ENCODE peak calls at places on chromosomes 7 and 10, in five cellular contexts. R is endodermal cell, H is PC-9, J is left ventricle myocardium inferior, D is LNCaP clone FGC. A is an unnamed sample.

GRCh38 chr10:14409247-14409646 is 78.5 kb upstream of the FRMD4A start:
- DNase-seq in R (no peak), H (no peak), J (no peak), D (no peak), A (no peak)

GRCh38 chr10:70513848-70514309 is 35.3 kb downstream of the PALD1 start:
- DNase-seq in R (peak), H (no peak), J (no peak), D (no peak), A (no peak)

GRCh38 chr7:44557485-44557884 is 16.2 kb downstream of the DDX56 start:
- DNase-seq in R (no peak), H (no peak), J (no peak), D (no peak), A (no peak)

GRCh38 chr10:92810934-92811532 is 37.3 kb upstream of the EXOC6 start:
- DNase-seq in R (no peak), H (no peak), J (no peak), D (no peak), A (peak)

GRCh38 chr10:23088609-23089008 is 6.8 kb upstream of the MSRB2 start:
- DNase-seq in R (no peak), H (no peak), J (no peak), D (no peak), A (no peak)

GRCh38 chr10:110443239-110444008 is 54.3 kb upstream of the DUSP5 start:
- DNase-seq in R (peak), H (no peak), J (no peak), D (no peak), A (no peak)

GRCh38 chr7:51273360-51273759 is 43.2 kb downstream of the COBL start:
- DNase-seq in R (no peak), H (no peak), J (no peak), D (no peak), A (no peak)

GRCh38 chr10:129522041-129522585 is 55.1 kb downstream of the MGMT start:
- DNase-seq in R (peak), H (peak), J (no peak), D (no peak), A (no peak)

GRCh38 chr10:48587101-48587500 is 17.8 kb downstream of the ARHGAP22 start:
- DNase-seq in R (peak), H (no peak), J (no peak), D (no peak), A (no peak)

GRCh38 chr10:86290933-86291615 is 75.5 kb downstream of the GRID1 start:
- DNase-seq in R (peak), H (no peak), J (no peak), D (no peak), A (no peak)

GRCh38 chr7:47153571-47153970 is 428.3 kb downstream of the TNS3 start:
- DNase-seq in R (peak), H (peak), J (no peak), D (peak), A (no peak)

GRCh38 chr7:97868314-97868713 is 3.9 kb downstream of the ASNS start:
- DNase-seq in R (no peak), H (no peak), J (no peak), D (no peak), A (no peak)

GRCh38 chr7:14419554-14419953 is 430.1 kb upstream of the ETV1 start:
- DNase-seq in R (no peak), H (no peak), J (no peak), D (no peak), A (no peak)
- H3K4me3 ChIP-seq in R (no peak), H (no peak), J (no peak), D (no peak), A (no peak)

GRCh38 chr7:92838934-92839333 is 2.6 kb upstream of the CDK6 start:
- DNase-seq in R (no peak), H (no peak), J (no peak), D (no peak), A (no peak)

GRCh38 chr7:92836489-92837213 is at the start of gene CDK6:
- DNase-seq in R (peak), H (peak), J (peak), D (no peak), A (peak)

GRCh38 chr7:92835140-92835850 is 1.1 kb downstream of the CDK6 start:
- DNase-seq in R (peak), H (peak), J (peak), D (no peak), A (peak)

GRCh38 chr7:92835851-92836488 is 403 bp downstream of the CDK6 start:
- DNase-seq in R (no peak), H (peak), J (peak), D (no peak), A (peak)

DNA sequence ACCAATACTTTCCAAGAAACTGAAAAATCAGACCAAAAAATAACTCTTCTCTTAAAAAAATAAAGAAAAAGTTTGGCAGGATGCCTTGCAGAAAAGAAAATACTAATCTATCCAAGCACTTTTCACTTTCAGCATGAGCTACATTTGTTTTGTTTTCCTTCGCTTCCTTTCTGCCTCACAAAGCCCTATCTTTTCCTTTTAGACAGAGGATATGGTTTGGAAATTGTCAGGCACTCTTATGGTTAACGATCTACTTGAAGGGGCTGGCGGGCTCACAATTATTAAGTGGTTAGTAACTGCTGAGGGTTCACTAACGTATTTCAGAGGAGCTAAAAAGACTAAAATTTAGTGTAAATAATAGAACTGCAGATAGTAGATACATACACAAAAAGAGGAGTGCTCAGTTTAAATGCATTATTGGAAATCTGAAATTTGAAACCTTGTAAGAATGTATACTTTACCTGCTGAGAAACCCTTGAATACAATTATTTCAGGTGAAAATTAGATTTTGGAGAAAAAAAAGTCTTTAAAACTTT is 909 bp upstream of the CDK6 start:
- DNase-seq in R (no peak), H (no peak), J (no peak), D (no peak), A (no peak)
- H3K4me3 ChIP-seq in R (peak), H (peak), J (peak), D (no peak), A (peak)

DNA sequence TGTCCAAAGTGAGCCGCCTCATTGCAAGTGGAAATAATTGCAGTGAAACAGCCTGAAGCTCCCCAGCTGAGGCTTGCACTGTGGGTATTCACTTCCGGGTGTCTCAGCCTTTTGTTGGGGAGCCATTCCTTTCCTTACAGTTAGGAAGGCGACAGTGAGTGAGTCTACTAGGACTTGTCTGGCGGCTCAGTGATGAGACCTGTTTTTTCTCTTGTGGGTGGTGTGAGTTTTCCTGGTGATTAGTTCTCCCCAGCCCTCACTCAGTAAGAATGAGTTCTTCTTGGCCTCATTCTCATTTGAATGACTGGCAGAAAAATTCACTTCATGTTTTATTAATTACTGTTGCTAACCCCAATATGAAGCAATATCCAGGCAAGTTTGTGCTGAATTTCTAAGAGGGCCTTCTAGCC is 2.6 kb downstream of the PGAM1 start:
- DNase-seq in R (no peak), H (no peak), J (no peak), D (no peak), A (no peak)
- H3K4me3 ChIP-seq in R (peak), H (peak), J (peak), D (peak), A (peak)

DNA sequence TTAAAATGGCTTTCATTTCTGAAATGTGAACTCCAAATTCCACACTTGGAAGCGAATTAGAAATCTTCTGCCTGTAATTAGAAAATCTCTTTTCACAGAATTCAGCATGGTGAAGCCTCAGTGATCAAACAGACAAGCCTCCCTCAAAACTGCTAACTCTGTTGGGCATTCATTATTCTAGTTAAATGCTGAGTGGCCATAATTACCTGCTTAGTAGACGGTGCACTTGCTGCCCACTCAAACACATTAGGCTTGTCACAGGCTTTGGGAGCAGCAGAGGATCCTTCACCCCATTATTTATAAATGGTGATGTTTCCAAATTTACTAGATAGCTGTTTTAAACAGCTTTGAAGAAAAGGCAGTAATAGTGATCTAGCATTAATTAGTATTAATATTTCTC is 177.2 kb upstream of the PCLO start:
- DNase-seq in R (no peak), H (no peak), J (no peak), D (no peak), A (no peak)
- H3K4me3 ChIP-seq in R (no peak), H (no peak), J (no peak), D (no peak), A (no peak)

GRCh38 chr10:30773501-30773900 is 143.9 kb upstream of the LYZL2 start:
- DNase-seq in R (no peak), H (no peak), J (no peak), D (no peak), A (no peak)
- H3K4me3 ChIP-seq in R (no peak), H (no peak), J (no peak), D (no peak), A (no peak)

GRCh38 chr7:29335188-29336083 is 140.9 kb downstream of the CHN2 start:
- DNase-seq in R (no peak), H (no peak), J (no peak), D (no peak), A (no peak)

GRCh38 chr7:29336851-29337627 is 142.5 kb downstream of the CHN2 start:
- DNase-seq in R (no peak), H (no peak), J (no peak), D (peak), A (peak)

GRCh38 chr7:29341156-29341555 is 146.6 kb downstream of the CHN2 start:
- DNase-seq in R (no peak), H (no peak), J (no peak), D (no peak), A (no peak)

GRCh38 chr7:29340691-29341090 is 146.1 kb downstream of the CHN2 start:
- DNase-seq in R (no peak), H (no peak), J (no peak), D (no peak), A (no peak)

GRCh38 chr7:29337628-29338116 is 143.1 kb downstream of the CHN2 start:
- DNase-seq in R (no peak), H (no peak), J (no peak), D (no peak), A (no peak)
- H3K4me3 ChIP-seq in R (no peak), H (no peak), J (no peak), D (no peak), A (no peak)

A was measured in Caco-2.